ENCODE peak calls at places on chromosomes 11 and 22, in seven cellular contexts. Z is SW 1271, V is non-pigmented ciliary epithelial cell, F is hypothalamus, X is NCI-H345, J is astrocyte of the spinal cord, R is NCI-H1417. Y is an unnamed sample.

GRCh38 chr11:69263736-69264052 is 30.3 kb upstream of the MYEOV start:
- DNase-seq in Z (no peak), J (no peak), X (no peak), R (no peak), F (no peak), V (no peak), Y (no peak)

GRCh38 chr22:26445577-26446275 is 16.7 kb downstream of the ASPHD2 start:
- DNase-seq in X (no peak), J (no peak), V (no peak), R (peak), Z (no peak), F (no peak), Y (no peak)

GRCh38 chr11:3796796-3797328 is 492 bp downstream of the NUP98 start:
- DNase-seq in J (no peak), Z (no peak), X (no peak), R (no peak), F (no peak), V (no peak), Y (peak)

GRCh38 chr22:28951969-28952521 is 68.7 kb downstream of the ZNRF3 start:
- DNase-seq in Z (no peak), X (no peak), F (no peak), V (no peak), J (peak), R (no peak), Y (peak)

GRCh38 chr11:71120346-71120963 is 131.9 kb downstream of the SHANK2 start:
- DNase-seq in F (no peak), V (no peak), J (no peak), X (peak), R (no peak), Z (no peak), Y (no peak)

GRCh38 chr22:41478891-41479521 is 10.1 kb downstream of the ACO2 start:
- DNase-seq in J (peak), V (no peak), R (no peak), Z (no peak), X (no peak), F (no peak), Y (peak)

GRCh38 chr11:126147268-126148111 is 64.0 kb downstream of the RPUSD4 start:
- DNase-seq in R (peak), F (no peak), Z (no peak), X (no peak), J (no peak), V (no peak), Y (no peak)

GRCh38 chr11:113334183-113334582 is 19.8 kb downstream of the TTC12 start:
- DNase-seq in X (no peak), J (no peak), R (no peak), Z (no peak), V (no peak), F (no peak), Y (no peak)

GRCh38 chr11:69295995-69296889 is 2.3 kb downstream of the MYEOV start:
- DNase-seq in J (peak), V (no peak), R (no peak), X (no peak), Z (no peak), F (no peak), Y (peak)

GRCh38 chr11:65414776-65415498 is 7.7 kb upstream of the NEAT1 start:
- DNase-seq in Z (no peak), J (no peak), R (no peak), X (no peak), F (no peak), V (no peak), Y (no peak)

GRCh38 chr11:70763606-70764005 is 365.3 kb downstream of the CTTN start:
- DNase-seq in V (no peak), J (peak), R (no peak), X (no peak), F (no peak), Z (no peak), Y (no peak)

GRCh38 chr11:75475767-75476650 is 43.0 kb upstream of the KLHL35 start:
- DNase-seq in V (no peak), Z (no peak), R (peak), X (peak), J (no peak), F (no peak), Y (peak)

GRCh38 chr11:733072-733471 is 14.2 kb upstream of the TALDO1 start:
- DNase-seq in X (no peak), Z (no peak), R (no peak), F (no peak), V (no peak), J (no peak), Y (no peak)

GRCh38 chr11:88709567-88709966 is 356.2 kb downstream of the GRM5 start:
- DNase-seq in X (no peak), V (no peak), F (peak), Z (no peak), R (no peak), J (no peak), Y (no peak)

GRCh38 chr11:47267858-47268257 is 2.1 kb upstream of the MADD start:
- DNase-seq in J (no peak), V (no peak), R (no peak), F (no peak), X (no peak), Z (no peak), Y (no peak)

GRCh38 chr11:15707971-15708370 is 593.2 kb downstream of the INSC start:
- DNase-seq in F (no peak), X (peak), R (peak), Z (no peak), J (peak), V (no peak), Y (peak)

GRCh38 chr11:110376711-110377324 is 52.9 kb upstream of the FDX1 start:
- DNase-seq in J (peak), Z (peak), R (peak), F (no peak), V (peak), X (peak), Y (peak)